ENCODE peak calls at places on chromosome 22, in eight cellular contexts. K is cardiac fibroblast, F is GM18507, C is skeletal muscle cell, H is fibroblast of the aortic adventitia, J is amniotic stem cell, R is T-cell, O is iris pigment epithelial cell. A is an unnamed sample.

GRCh38 chr22:45318558-45319318 is 9.0 kb downstream of the FAM118A start:
- DNase-seq in K (no peak), F (peak), C (no peak), H (peak), J (peak), R (peak), O (peak), A (peak)

GRCh38 chr22:46004105-46004866 is 27.3 kb upstream of the WNT7B start:
- DNase-seq in K (no peak), F (no peak), C (no peak), H (no peak), J (no peak), R (no peak), O (no peak), A (no peak)

GRCh38 chr22:37735054-37735453 is 38.2 kb downstream of the TRIOBP start:
- DNase-seq in K (no peak), F (no peak), C (no peak), H (no peak), J (no peak), R (no peak), O (no peak), A (no peak)

GRCh38 chr22:30925667-30926066 is 42.9 kb downstream of the MORC2 start:
- DNase-seq in K (no peak), F (no peak), C (no peak), H (no peak), J (no peak), R (no peak), O (no peak), A (no peak)

GRCh38 chr22:39290724-39291161 is 28.7 kb downstream of the RPL3 start:
- DNase-seq in K (peak), F (no peak), C (no peak), H (peak), J (no peak), R (no peak), O (peak), A (no peak)

GRCh38 chr22:20156611-20157415 is 6.0 kb upstream of the CCDC188 start:
- DNase-seq in K (peak), F (peak), C (peak), H (peak), J (peak), R (peak), O (peak), A (no peak)

GRCh38 chr22:48696371-48696770 is 1131.3 kb downstream of the BRD1 start:
- DNase-seq in K (no peak), F (no peak), C (no peak), H (no peak), J (no peak), R (no peak), O (no peak), A (no peak)

GRCh38 chr22:27436591-27436990 is 365.0 kb downstream of the MN1 start:
- DNase-seq in K (no peak), F (no peak), C (no peak), H (no peak), J (no peak), R (no peak), O (no peak), A (no peak)

GRCh38 chr22:20779813-20780148 is 5.9 kb downstream of the SERPIND1 start:
- DNase-seq in K (peak), F (no peak), C (no peak), H (peak), J (no peak), R (no peak), O (peak), A (no peak)

GRCh38 chr22:41699264-41700104 is at the start of gene MEI1:
- DNase-seq in K (peak), F (peak), C (peak), H (peak), J (no peak), R (peak), O (peak), A (no peak)

GRCh38 chr22:48753381-48753730 is 1074.3 kb downstream of the BRD1 start:
- DNase-seq in K (no peak), F (no peak), C (no peak), H (no peak), J (no peak), R (no peak), O (no peak), A (no peak)

GRCh38 chr22:30763815-30764686 is 69.4 kb downstream of the OSBP2 start:
- DNase-seq in K (peak), F (peak), C (peak), H (peak), J (peak), R (peak), O (peak), A (no peak)

GRCh38 chr22:42064629-42065028 is 6.0 kb downstream of the NAGA start:
- DNase-seq in K (no peak), F (no peak), C (no peak), H (no peak), J (no peak), R (no peak), O (no peak), A (no peak)

GRCh38 chr22:50281957-50282356 is 11.8 kb upstream of the MAPK11 start:
- DNase-seq in K (no peak), F (no peak), C (no peak), H (no peak), J (no peak), R (no peak), O (no peak), A (no peak)

GRCh38 chr22:24398409-24398808 is 29.0 kb upstream of the ADORA2A start:
- DNase-seq in K (no peak), F (no peak), C (no peak), H (no peak), J (no peak), R (no peak), O (peak), A (no peak)

GRCh38 chr22:39287076-39287743 is 32.2 kb downstream of the RPL3 start:
- DNase-seq in K (no peak), F (peak), C (no peak), H (no peak), J (no peak), R (no peak), O (no peak), A (no peak)

GRCh38 chr22:37609240-37610152 is 862 bp downstream of the GGA1 start:
- DNase-seq in K (no peak), F (no peak), C (no peak), H (peak), J (no peak), R (no peak), O (peak), A (no peak)

GRCh38 chr22:31400023-31400397 is 606 bp downstream of the DRG1 start:
- DNase-seq in K (peak), F (no peak), C (no peak), H (peak), J (no peak), R (no peak), O (peak), A (no peak)

GRCh38 chr22:29306175-29306829 is at the start of gene GAS2L1:
- DNase-seq in K (peak), F (no peak), C (no peak), H (peak), J (peak), R (no peak), O (peak), A (peak)

GRCh38 chr22:30185129-30185528 is 61.4 kb downstream of the LIF start:
- DNase-seq in K (no peak), F (no peak), C (no peak), H (no peak), J (no peak), R (no peak), O (peak), A (no peak)

GRCh38 chr22:50074551-50075042 is 10.6 kb downstream of the MLC1 start:
- DNase-seq in K (no peak), F (no peak), C (no peak), H (no peak), J (no peak), R (no peak), O (peak), A (no peak)

GRCh38 chr22:50714150-50714549 is 23.9 kb upstream of the ACR start:
- DNase-seq in K (no peak), F (no peak), C (no peak), H (no peak), J (no peak), R (no peak), O (no peak), A (no peak)

GRCh38 chr22:26756675-26757293 is 99.4 kb downstream of the MIAT start:
- DNase-seq in K (peak), F (peak), C (peak), H (peak), J (no peak), R (no peak), O (peak), A (no peak)

GRCh38 chr22:35971418-35972119 is 57.1 kb downstream of the RBFOX2 start:
- DNase-seq in K (peak), F (no peak), C (peak), H (peak), J (peak), R (no peak), O (peak), A (peak)

GRCh38 chr22:26679003-26679629 is 21.7 kb downstream of the MIAT start:
- DNase-seq in K (peak), F (peak), C (peak), H (peak), J (no peak), R (no peak), O (peak), A (peak)

GRCh38 chr22:44957267-44957905 is 52.4 kb downstream of the PHF21B start:
- DNase-seq in K (no peak), F (no peak), C (no peak), H (peak), J (no peak), R (no peak), O (peak), A (no peak)

GRCh38 chr22:37196539-37197450 is 8.7 kb upstream of the C1QTNF6 start:
- DNase-seq in K (peak), F (no peak), C (no peak), H (peak), J (peak), R (no peak), O (peak), A (no peak)

GRCh38 chr22:21928048-21928447 is 24.6 kb downstream of the PPM1F start:
- DNase-seq in K (no peak), F (no peak), C (no peak), H (no peak), J (no peak), R (no peak), O (no peak), A (no peak)

GRCh38 chr22:46443850-46444389 is 93.5 kb downstream of the CELSR1 start:
- DNase-seq in K (no peak), F (no peak), C (no peak), H (no peak), J (no peak), R (no peak), O (no peak), A (no peak)

GRCh38 chr22:19507534-19507861 is 16.7 kb downstream of the CLDN5 start:
- DNase-seq in K (no peak), F (no peak), C (no peak), H (no peak), J (no peak), R (no peak), O (no peak), A (no peak)